ENCODE peak calls at places on chromosomes 13 and 19, in eight cellular contexts. One of them, this sample, is unnamed. For H3K36me3, the result is how much of the 10 kb centered on the place peaks cover.

GRCh38 chr13:76667551-76667950 is 218.7 kb downstream of the KCTD12 start:
- DNase-seq in Peyer's patch: no peak
- DNase-seq in transverse colon: no peak
- DNase-seq in gastrocnemius medialis: no peak
- DNase-seq in colonic mucosa: peak
- DNase-seq in WERI-Rb-1: no peak
- DNase-seq in cardiac muscle cell: peak
- DNase-seq in uterus: no peak
- DNase-seq in this sample: no peak

GRCh38 chr19:43872547-43873336 is 45.6 kb downstream of the ZNF283 start:
- DNase-seq in transverse colon: no peak
- DNase-seq in WERI-Rb-1: no peak
- DNase-seq in Peyer's patch: no peak
- DNase-seq in gastrocnemius medialis: no peak
- DNase-seq in colonic mucosa: no peak
- DNase-seq in cardiac muscle cell: peak
- DNase-seq in uterus: no peak
- DNase-seq in this sample: no peak

GRCh38 chr13:21528616-21529015 is 69.5 kb upstream of the ZDHHC20 start:
- DNase-seq in transverse colon: no peak
- DNase-seq in Peyer's patch: no peak
- DNase-seq in gastrocnemius medialis: no peak
- DNase-seq in WERI-Rb-1: no peak
- DNase-seq in uterus: no peak
- DNase-seq in cardiac muscle cell: peak
- DNase-seq in colonic mucosa: no peak
- DNase-seq in this sample: no peak

GRCh38 chr19:18160792-18161690 is 8.1 kb downstream of the PIK3R2 start:
- DNase-seq in transverse colon: peak
- DNase-seq in uterus: peak
- DNase-seq in gastrocnemius medialis: peak
- DNase-seq in WERI-Rb-1: peak
- DNase-seq in cardiac muscle cell: peak
- DNase-seq in Peyer's patch: peak
- DNase-seq in colonic mucosa: peak
- DNase-seq in this sample: peak

GRCh38 chr13:72166102-72166660 is 299.2 kb upstream of the DACH1 start:
- DNase-seq in uterus: no peak
- DNase-seq in Peyer's patch: no peak
- DNase-seq in transverse colon: no peak
- DNase-seq in WERI-Rb-1: no peak
- DNase-seq in cardiac muscle cell: no peak
- DNase-seq in gastrocnemius medialis: no peak
- DNase-seq in colonic mucosa: no peak
- DNase-seq in this sample: no peak

GRCh38 chr13:50130686-50131051 is 115.4 kb downstream of the KCNRG start:
- DNase-seq in uterus: no peak
- DNase-seq in colonic mucosa: peak
- DNase-seq in WERI-Rb-1: no peak
- DNase-seq in Peyer's patch: peak
- DNase-seq in transverse colon: peak
- DNase-seq in gastrocnemius medialis: no peak
- DNase-seq in cardiac muscle cell: peak
- DNase-seq in this sample: peak

GRCh38 chr13:108375772-108376171 is 106.3 kb downstream of the TNFSF13B start:
- DNase-seq in colonic mucosa: no peak
- DNase-seq in WERI-Rb-1: no peak
- DNase-seq in transverse colon: no peak
- DNase-seq in gastrocnemius medialis: no peak
- DNase-seq in Peyer's patch: no peak
- DNase-seq in cardiac muscle cell: no peak
- DNase-seq in uterus: no peak
- DNase-seq in this sample: no peak

GRCh38 chr19:36006955-36007354 is 1.7 kb downstream of the SYNE4 start:
- DNase-seq in WERI-Rb-1: no peak
- DNase-seq in cardiac muscle cell: no peak
- DNase-seq in colonic mucosa: no peak
- DNase-seq in gastrocnemius medialis: no peak
- DNase-seq in uterus: no peak
- DNase-seq in transverse colon: no peak
- DNase-seq in Peyer's patch: no peak
- DNase-seq in this sample: no peak

GRCh38 chr13:93660664-93661063 is 434.1 kb downstream of the GPC6 start:
- DNase-seq in uterus: no peak
- DNase-seq in colonic mucosa: no peak
- DNase-seq in gastrocnemius medialis: no peak
- DNase-seq in WERI-Rb-1: no peak
- DNase-seq in transverse colon: no peak
- DNase-seq in cardiac muscle cell: no peak
- DNase-seq in Peyer's patch: no peak
- DNase-seq in this sample: no peak

GRCh38 chr19:4238831-4239230 is 8.0 kb upstream of the YJU2 start:
- DNase-seq in transverse colon: no peak
- DNase-seq in gastrocnemius medialis: no peak
- DNase-seq in cardiac muscle cell: no peak
- DNase-seq in WERI-Rb-1: no peak
- DNase-seq in uterus: no peak
- DNase-seq in Peyer's patch: no peak
- DNase-seq in colonic mucosa: no peak
- DNase-seq in this sample: no peak

GRCh38 chr13:103282571-103283450 is 216.6 kb upstream of the SLC10A2 start:
- DNase-seq in cardiac muscle cell: peak
- DNase-seq in gastrocnemius medialis: no peak
- DNase-seq in colonic mucosa: no peak
- DNase-seq in Peyer's patch: no peak
- DNase-seq in uterus: no peak
- DNase-seq in WERI-Rb-1: no peak
- DNase-seq in transverse colon: no peak
- DNase-seq in this sample: no peak

GRCh38 chr13:30114586-30115256 is 192.6 kb downstream of the KATNAL1 start:
- DNase-seq in colonic mucosa: peak
- DNase-seq in transverse colon: peak
- DNase-seq in gastrocnemius medialis: peak
- DNase-seq in uterus: peak
- DNase-seq in Peyer's patch: peak
- DNase-seq in cardiac muscle cell: peak
- DNase-seq in WERI-Rb-1: peak
- DNase-seq in this sample: peak

DNA sequence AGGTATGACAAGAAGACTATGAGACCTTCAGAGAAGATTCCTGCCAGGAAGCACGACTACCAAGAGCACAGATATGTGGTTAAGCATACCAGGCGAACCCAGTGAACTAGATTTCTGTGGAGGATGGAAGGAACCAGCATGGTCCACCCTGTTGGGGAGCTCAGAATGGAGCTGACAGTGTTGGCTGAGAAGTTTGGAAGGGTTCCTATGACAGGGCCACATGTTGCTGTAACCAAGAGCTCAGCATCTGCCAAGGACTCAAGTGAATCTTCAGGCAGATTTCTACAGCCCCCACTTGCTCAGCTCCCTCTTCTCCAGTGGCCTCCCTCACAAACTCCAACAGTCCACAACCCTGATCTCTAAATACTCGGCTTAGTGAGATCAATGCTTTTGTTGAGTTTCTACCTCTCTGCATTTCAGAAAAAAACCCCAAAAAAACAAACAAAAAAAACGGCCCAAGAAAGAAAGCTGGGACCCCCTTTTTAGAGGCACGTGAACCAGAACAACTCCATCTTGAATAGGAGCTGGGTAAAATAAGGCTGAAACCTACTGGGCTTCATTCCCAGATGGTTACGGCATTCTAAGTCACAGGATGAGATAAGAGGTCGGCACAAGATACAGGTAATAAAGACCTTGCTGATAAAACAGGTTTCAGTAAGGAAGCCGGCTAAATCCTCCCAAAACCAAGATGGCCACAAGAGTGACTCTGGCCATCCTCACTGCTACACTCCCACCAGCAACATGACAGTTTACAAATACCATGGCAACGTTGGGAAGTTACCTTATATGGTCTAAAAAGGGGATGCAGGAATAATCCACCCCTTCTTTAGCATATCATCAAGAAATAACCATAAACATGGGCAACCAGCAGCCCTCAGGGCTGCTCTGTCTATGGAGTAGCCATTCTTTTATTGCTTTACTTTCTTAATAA is 691.1 kb downstream of the UQCRFS1 start:
- DNase-seq in uterus: no peak
- DNase-seq in Peyer's patch: no peak
- DNase-seq in colonic mucosa: no peak
- DNase-seq in WERI-Rb-1: no peak
- DNase-seq in transverse colon: no peak
- DNase-seq in cardiac muscle cell: no peak
- DNase-seq in gastrocnemius medialis: no peak
- DNase-seq in this sample: no peak
- H3K27ac ChIP-seq in uterus: no peak
- H3K27ac ChIP-seq in Peyer's patch: no peak
- H3K27ac ChIP-seq in colonic mucosa: no peak
- H3K27ac ChIP-seq in WERI-Rb-1: no peak
- H3K27ac ChIP-seq in transverse colon: no peak
- H3K27ac ChIP-seq in cardiac muscle cell: no peak
- H3K27ac ChIP-seq in gastrocnemius medialis: peak
- H3K27ac ChIP-seq in this sample: no peak

GRCh38 chr19:47260476-47260875 is 4.2 kb downstream of the CCDC9 start:
- DNase-seq in Peyer's patch: no peak
- DNase-seq in gastrocnemius medialis: no peak
- DNase-seq in cardiac muscle cell: no peak
- DNase-seq in colonic mucosa: no peak
- DNase-seq in transverse colon: no peak
- DNase-seq in WERI-Rb-1: no peak
- DNase-seq in uterus: no peak
- DNase-seq in this sample: no peak
- H3K36me3 ChIP-seq in Peyer's patch: under half
- H3K36me3 ChIP-seq in gastrocnemius medialis: half or more
- H3K36me3 ChIP-seq in cardiac muscle cell: under half
- H3K36me3 ChIP-seq in colonic mucosa: under half
- H3K36me3 ChIP-seq in transverse colon: under half
- H3K36me3 ChIP-seq in WERI-Rb-1: half or more
- H3K36me3 ChIP-seq in uterus: under half
- H3K36me3 ChIP-seq in this sample: half or more

DNA sequence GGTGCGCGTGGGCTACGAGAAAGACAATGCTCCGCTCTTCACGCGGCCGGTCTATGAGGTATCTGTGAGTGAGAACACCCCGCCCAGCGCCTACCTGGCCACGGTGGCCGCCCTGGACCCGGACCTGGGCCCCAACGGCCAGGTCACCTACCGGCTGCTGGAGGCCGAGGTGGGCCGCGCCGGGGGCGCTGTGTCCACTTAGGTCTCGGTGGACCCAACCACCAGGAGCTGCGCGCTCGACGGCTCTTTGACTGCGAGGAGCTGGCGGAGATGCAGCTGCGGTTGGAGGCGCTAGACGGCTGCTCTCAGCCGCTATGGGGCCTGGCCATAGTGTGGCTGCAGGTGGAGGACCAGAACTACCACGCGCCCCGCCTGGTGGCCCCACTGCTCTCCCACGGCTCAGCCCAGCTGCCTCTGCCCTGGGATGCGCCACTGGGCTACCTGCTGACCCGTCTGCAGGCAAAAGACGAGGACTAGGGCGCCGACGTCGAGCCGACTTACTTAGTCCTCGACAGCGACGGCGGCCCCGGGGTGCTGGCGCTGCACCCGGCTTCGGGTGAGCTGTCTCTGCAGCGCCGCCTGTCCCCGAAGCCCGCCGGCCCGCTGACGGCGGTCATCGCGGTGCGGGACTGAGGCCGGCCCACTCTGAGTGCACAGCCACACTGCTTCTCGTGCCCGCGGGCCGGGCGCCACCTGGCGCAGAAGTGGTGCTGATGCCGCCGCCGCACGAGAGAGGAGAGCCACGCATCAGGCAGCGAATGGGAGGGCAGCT is 173.0 kb downstream of the OLFM4 start:
- DNase-seq in cardiac muscle cell: peak
- DNase-seq in colonic mucosa: peak
- DNase-seq in WERI-Rb-1: no peak
- DNase-seq in gastrocnemius medialis: no peak
- DNase-seq in uterus: no peak
- DNase-seq in transverse colon: peak
- DNase-seq in Peyer's patch: peak
- DNase-seq in this sample: peak
- TF ChIP-seq CTCF in cardiac muscle cell: peak
- TF ChIP-seq CTCF in colonic mucosa: no peak
- TF ChIP-seq CTCF in WERI-Rb-1: no peak
- TF ChIP-seq CTCF in gastrocnemius medialis: no peak
- TF ChIP-seq CTCF in uterus: no peak
- TF ChIP-seq CTCF in transverse colon: no peak
- TF ChIP-seq CTCF in Peyer's patch: peak
- TF ChIP-seq CTCF in this sample: no peak

DNA sequence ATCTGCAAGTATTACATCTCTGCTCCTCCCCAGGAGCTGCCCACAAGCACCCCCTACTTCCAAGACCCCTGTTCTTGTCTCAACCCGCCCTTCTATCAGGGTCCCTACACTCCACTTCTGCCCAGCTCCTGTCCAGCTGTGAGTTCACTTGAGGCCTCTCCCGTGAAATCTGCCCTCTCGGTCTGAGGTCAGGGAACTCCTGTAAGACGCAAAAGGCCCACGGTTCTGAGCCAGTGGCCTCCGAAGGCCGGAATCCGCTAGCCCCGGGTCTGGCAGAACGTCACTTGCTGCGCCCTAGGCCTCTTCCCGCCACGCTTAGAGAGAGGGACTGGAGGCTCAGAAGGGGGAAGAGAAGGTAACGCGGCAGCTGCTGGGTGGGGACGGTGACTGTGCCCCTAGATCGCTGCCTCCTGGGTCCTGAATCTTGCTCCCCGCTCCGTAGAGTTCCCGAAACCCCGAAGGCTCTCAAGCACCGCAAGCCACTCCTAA is 912 bp upstream of the FARP1 start:
- DNase-seq in transverse colon: peak
- DNase-seq in WERI-Rb-1: no peak
- DNase-seq in uterus: no peak
- DNase-seq in cardiac muscle cell: peak
- DNase-seq in colonic mucosa: peak
- DNase-seq in gastrocnemius medialis: peak
- DNase-seq in Peyer's patch: peak
- DNase-seq in this sample: peak
- H3K27ac ChIP-seq in transverse colon: peak
- H3K27ac ChIP-seq in WERI-Rb-1: peak
- H3K27ac ChIP-seq in uterus: no peak
- H3K27ac ChIP-seq in cardiac muscle cell: no peak
- H3K27ac ChIP-seq in colonic mucosa: no peak
- H3K27ac ChIP-seq in gastrocnemius medialis: peak
- H3K27ac ChIP-seq in Peyer's patch: no peak
- H3K27ac ChIP-seq in this sample: peak

This sample was measured in lower lobe of right lung.